ENCODE peak calls at places on chromosome 15, in five cellular contexts. R, Y, H, W and Q are unnamed samples.

GRCh38 chr15:100109486-100110035 is 232.2 kb downstream of the ADAMTS17 start:
- DNase-seq in R (no peak), Y (no peak), H (no peak), W (no peak), Q (no peak)

GRCh38 chr15:67059127-67059553 is 6.3 kb upstream of the SMAD3 start:
- DNase-seq in R (no peak), Y (no peak), H (no peak), W (no peak), Q (no peak)

GRCh38 chr15:42012241-42012640 is 8.6 kb downstream of the PLA2G4E start:
- DNase-seq in R (no peak), Y (no peak), H (peak), W (no peak), Q (no peak)

GRCh38 chr15:66763186-66764066 is 61.4 kb downstream of the SMAD6 start:
- DNase-seq in R (no peak), Y (peak), H (peak), W (peak), Q (no peak)

GRCh38 chr15:29433507-29433906 is 163.9 kb upstream of the NSMCE3 start:
- DNase-seq in R (no peak), Y (no peak), H (no peak), W (no peak), Q (no peak)

GRCh38 chr15:91537868-91538267 is 315.6 kb upstream of the SLCO3A1 start:
- DNase-seq in R (no peak), Y (no peak), H (no peak), W (no peak), Q (no peak)

GRCh38 chr15:47505712-47506542 is 211.4 kb upstream of the SEMA6D start:
- DNase-seq in R (no peak), Y (no peak), H (no peak), W (peak), Q (no peak)

GRCh38 chr15:58537480-58537879 is 105.7 kb downstream of the LIPC start:
- DNase-seq in R (no peak), Y (no peak), H (no peak), W (no peak), Q (no peak)

GRCh38 chr15:31274496-31275330 is 51.9 kb upstream of the KLF13 start:
- DNase-seq in R (no peak), Y (no peak), H (no peak), W (no peak), Q (no peak)